ENCODE peak calls at places on chromosomes 12 and 14, in nine cellular contexts. One of them, this sample, is unnamed.

GRCh38 chr12:113392988-113393579 is 10.6 kb downstream of the SDS start:
- DNase-seq in HFF-Myc: no peak
- DNase-seq in cardiac muscle cell: peak; percentile 44
- DNase-seq in HCT116: peak; percentile 22
- DNase-seq in testis: peak; percentile 83
- DNase-seq in epithelial cell of esophagus: peak; percentile 14
- DNase-seq in heart left ventricle: no peak
- DNase-seq in mammary epithelial cell: no peak
- DNase-seq in colonic mucosa: peak; percentile 24
- DNase-seq in this sample: no peak

GRCh38 chr12:46368684-46369083 is 3.9 kb downstream of the SLC38A2 start:
- DNase-seq in HFF-Myc: no peak
- DNase-seq in HCT116: no peak
- DNase-seq in heart left ventricle: no peak
- DNase-seq in mammary epithelial cell: no peak
- DNase-seq in epithelial cell of esophagus: no peak
- DNase-seq in cardiac muscle cell: peak; percentile 40
- DNase-seq in colonic mucosa: no peak
- DNase-seq in testis: no peak
- DNase-seq in this sample: no peak

GRCh38 chr14:24296341-24297157 is 3.0 kb downstream of the DHRS1 start:
- DNase-seq in cardiac muscle cell: peak; percentile 92
- DNase-seq in HCT116: no peak
- DNase-seq in mammary epithelial cell: peak; percentile 90
- DNase-seq in colonic mucosa: peak; percentile 66
- DNase-seq in testis: peak; percentile 74
- DNase-seq in HFF-Myc: peak; percentile 84
- DNase-seq in heart left ventricle: peak; percentile 73
- DNase-seq in epithelial cell of esophagus: peak; percentile 95
- DNase-seq in this sample: peak; percentile 84

GRCh38 chr14:38716871-38717270 is 386.2 kb downstream of the SEC23A start:
- DNase-seq in HCT116: no peak
- DNase-seq in heart left ventricle: no peak
- DNase-seq in mammary epithelial cell: no peak
- DNase-seq in cardiac muscle cell: no peak
- DNase-seq in colonic mucosa: no peak
- DNase-seq in testis: no peak
- DNase-seq in HFF-Myc: peak; percentile 7
- DNase-seq in epithelial cell of esophagus: no peak
- DNase-seq in this sample: no peak

GRCh38 chr14:64421166-64421565 is 33.0 kb downstream of the MTHFD1 start:
- DNase-seq in cardiac muscle cell: peak; percentile 81
- DNase-seq in testis: no peak
- DNase-seq in epithelial cell of esophagus: peak; percentile 69
- DNase-seq in colonic mucosa: no peak
- DNase-seq in heart left ventricle: no peak
- DNase-seq in HCT116: no peak
- DNase-seq in mammary epithelial cell: peak; percentile 40
- DNase-seq in HFF-Myc: peak; percentile 50
- DNase-seq in this sample: peak; percentile 49

GRCh38 chr12:106309671-106310313 is 7.3 kb downstream of the TCP11L2 start:
- DNase-seq in testis: no peak
- DNase-seq in mammary epithelial cell: peak; percentile 80
- DNase-seq in epithelial cell of esophagus: peak; percentile 49
- DNase-seq in colonic mucosa: no peak
- DNase-seq in heart left ventricle: no peak
- DNase-seq in HFF-Myc: no peak
- DNase-seq in cardiac muscle cell: peak; percentile 78
- DNase-seq in HCT116: no peak
- DNase-seq in this sample: peak; percentile 85

GRCh38 chr14:80678436-80678835 is 263.1 kb downstream of the CEP128 start:
- DNase-seq in colonic mucosa: no peak
- DNase-seq in mammary epithelial cell: peak; percentile 29
- DNase-seq in HFF-Myc: peak; percentile 10
- DNase-seq in cardiac muscle cell: no peak
- DNase-seq in HCT116: no peak
- DNase-seq in heart left ventricle: no peak
- DNase-seq in testis: no peak
- DNase-seq in epithelial cell of esophagus: peak; percentile 52
- DNase-seq in this sample: no peak

GRCh38 chr14:73457050-73457934 is 1.1 kb downstream of the NUMB start:
- DNase-seq in HFF-Myc: no peak
- DNase-seq in colonic mucosa: peak; percentile 74
- DNase-seq in mammary epithelial cell: peak; percentile 78
- DNase-seq in testis: no peak
- DNase-seq in epithelial cell of esophagus: peak; percentile 62
- DNase-seq in HCT116: no peak
- DNase-seq in heart left ventricle: peak; percentile 76
- DNase-seq in cardiac muscle cell: peak; percentile 26
- DNase-seq in this sample: no peak

GRCh38 chr14:88829685-88830302 is 5.3 kb downstream of the TTC8 start:
- DNase-seq in HFF-Myc: no peak
- DNase-seq in HCT116: no peak
- DNase-seq in heart left ventricle: no peak
- DNase-seq in epithelial cell of esophagus: no peak
- DNase-seq in mammary epithelial cell: no peak
- DNase-seq in cardiac muscle cell: no peak
- DNase-seq in colonic mucosa: no peak
- DNase-seq in testis: no peak
- DNase-seq in this sample: no peak

GRCh38 chr14:73136085-73136386 is 271 bp upstream of the PSEN1 start:
- DNase-seq in testis: no peak
- DNase-seq in HCT116: no peak
- DNase-seq in heart left ventricle: no peak
- DNase-seq in cardiac muscle cell: no peak
- DNase-seq in colonic mucosa: no peak
- DNase-seq in mammary epithelial cell: no peak
- DNase-seq in HFF-Myc: no peak
- DNase-seq in epithelial cell of esophagus: no peak
- DNase-seq in this sample: no peak

GRCh38 chr14:80762829-80763228 is 178.7 kb downstream of the CEP128 start:
- DNase-seq in mammary epithelial cell: peak; percentile 17
- DNase-seq in HFF-Myc: no peak
- DNase-seq in colonic mucosa: no peak
- DNase-seq in epithelial cell of esophagus: peak; percentile 4
- DNase-seq in HCT116: no peak
- DNase-seq in testis: no peak
- DNase-seq in cardiac muscle cell: no peak
- DNase-seq in heart left ventricle: no peak
- DNase-seq in this sample: no peak

GRCh38 chr12:70571705-70572269 is 65.4 kb downstream of the PTPRB start:
- DNase-seq in heart left ventricle: no peak
- DNase-seq in HCT116: no peak
- DNase-seq in testis: no peak
- DNase-seq in HFF-Myc: no peak
- DNase-seq in cardiac muscle cell: no peak
- DNase-seq in mammary epithelial cell: no peak
- DNase-seq in epithelial cell of esophagus: no peak
- DNase-seq in colonic mucosa: no peak
- DNase-seq in this sample: no peak

GRCh38 chr12:70576341-70577282 is 60.6 kb downstream of the PTPRB start:
- DNase-seq in mammary epithelial cell: peak; percentile 62
- DNase-seq in colonic mucosa: no peak
- DNase-seq in cardiac muscle cell: peak; percentile 90
- DNase-seq in epithelial cell of esophagus: peak; percentile 81
- DNase-seq in heart left ventricle: no peak
- DNase-seq in HFF-Myc: peak; percentile 49
- DNase-seq in HCT116: peak; percentile 66
- DNase-seq in testis: peak; percentile 20
- DNase-seq in this sample: peak; percentile 70

GRCh38 chr12:70581199-70581598 is 56.0 kb downstream of the PTPRB start:
- DNase-seq in heart left ventricle: no peak
- DNase-seq in HFF-Myc: no peak
- DNase-seq in colonic mucosa: no peak
- DNase-seq in epithelial cell of esophagus: no peak
- DNase-seq in mammary epithelial cell: no peak
- DNase-seq in HCT116: no peak
- DNase-seq in cardiac muscle cell: no peak
- DNase-seq in testis: no peak
- DNase-seq in this sample: no peak

GRCh38 chr12:70583251-70583650 is 54.0 kb downstream of the PTPRB start:
- DNase-seq in cardiac muscle cell: no peak
- DNase-seq in mammary epithelial cell: no peak
- DNase-seq in HFF-Myc: no peak
- DNase-seq in heart left ventricle: no peak
- DNase-seq in testis: no peak
- DNase-seq in epithelial cell of esophagus: no peak
- DNase-seq in HCT116: no peak
- DNase-seq in colonic mucosa: no peak
- DNase-seq in this sample: no peak

DNA sequence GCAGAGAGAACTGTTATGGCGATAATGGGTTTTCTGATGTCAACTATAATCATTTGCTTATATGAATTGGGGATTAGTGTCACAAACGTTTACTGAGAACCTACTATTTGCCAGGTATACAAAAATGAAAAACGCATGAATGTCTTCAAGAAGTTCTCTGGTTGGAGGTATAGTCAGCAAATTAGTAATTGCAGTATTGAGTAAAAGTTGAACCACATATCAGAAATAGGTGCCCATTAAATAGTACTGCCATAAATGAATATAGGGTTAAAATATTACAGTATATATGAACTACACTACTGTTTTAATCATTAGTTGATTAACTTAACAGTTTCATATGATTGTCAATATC is 60.0 kb downstream of the PTPRB start:
- DNase-seq in cardiac muscle cell: no peak
- DNase-seq in heart left ventricle: no peak
- DNase-seq in HFF-Myc: no peak
- DNase-seq in testis: no peak
- DNase-seq in mammary epithelial cell: no peak
- DNase-seq in colonic mucosa: no peak
- DNase-seq in HCT116: no peak
- DNase-seq in epithelial cell of esophagus: no peak
- DNase-seq in this sample: no peak
- TF ChIP-seq CTCF in cardiac muscle cell: no peak
- TF ChIP-seq CTCF in heart left ventricle: no peak
- TF ChIP-seq CTCF in HFF-Myc: no peak
- TF ChIP-seq CTCF in testis: no peak
- TF ChIP-seq CTCF in mammary epithelial cell: no peak
- TF ChIP-seq CTCF in colonic mucosa: no peak
- TF ChIP-seq CTCF in HCT116: no peak
- TF ChIP-seq CTCF in epithelial cell of esophagus: no peak
- TF ChIP-seq CTCF in this sample: no peak

DNA sequence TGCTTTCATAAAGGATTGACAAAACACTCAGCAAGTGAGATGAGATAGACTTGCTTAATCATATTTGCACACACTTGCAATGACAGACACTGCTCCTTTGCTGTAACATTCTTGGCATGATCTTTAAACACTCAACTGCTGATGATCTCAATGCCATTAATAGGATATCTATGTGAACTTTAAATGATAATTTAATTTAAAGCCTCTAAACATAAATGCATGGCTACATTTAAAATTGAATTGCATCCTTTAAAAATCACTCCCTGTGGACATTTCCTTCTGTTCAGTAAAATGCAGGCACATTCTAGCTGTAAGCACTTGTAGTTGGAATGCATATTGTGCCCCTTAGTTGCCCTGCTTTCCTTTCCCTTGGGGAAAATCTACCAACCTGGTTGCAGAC is 979.0 kb downstream of the TMTC2 start:
- DNase-seq in HFF-Myc: no peak
- DNase-seq in cardiac muscle cell: no peak
- DNase-seq in colonic mucosa: no peak
- DNase-seq in testis: no peak
- DNase-seq in mammary epithelial cell: no peak
- DNase-seq in epithelial cell of esophagus: no peak
- DNase-seq in heart left ventricle: no peak
- DNase-seq in HCT116: no peak
- DNase-seq in this sample: no peak
- H3K4me3 ChIP-seq in HFF-Myc: no peak overlapping the region
- H3K4me3 ChIP-seq in cardiac muscle cell: no peak overlapping the region
- H3K4me3 ChIP-seq in colonic mucosa: no peak overlapping the region
- H3K4me3 ChIP-seq in testis: no peak overlapping the region
- H3K4me3 ChIP-seq in mammary epithelial cell: no peak overlapping the region
- H3K4me3 ChIP-seq in epithelial cell of esophagus: no peak overlapping the region
- H3K4me3 ChIP-seq in heart left ventricle: no peak overlapping the region
- H3K4me3 ChIP-seq in HCT116: no peak overlapping the region
- H3K4me3 ChIP-seq in this sample: no peak overlapping the region

GRCh38 chr12:45215419-45216296 is at the start of gene ANO6:
- DNase-seq in testis: peak; percentile 95
- DNase-seq in HCT116: peak; percentile 78
- DNase-seq in cardiac muscle cell: peak; percentile 91
- DNase-seq in heart left ventricle: peak; percentile 94
- DNase-seq in mammary epithelial cell: peak; percentile 88
- DNase-seq in colonic mucosa: peak; percentile 92
- DNase-seq in HFF-Myc: peak; percentile 56
- DNase-seq in epithelial cell of esophagus: peak; percentile 91
- DNase-seq in this sample: peak; percentile 68
- TF ChIP-seq CTCF in testis: no peak
- TF ChIP-seq CTCF in HCT116: peak; percentile 6
- TF ChIP-seq CTCF in cardiac muscle cell: peak; percentile 38
- TF ChIP-seq CTCF in heart left ventricle: no peak
- TF ChIP-seq CTCF in mammary epithelial cell: peak; percentile 38
- TF ChIP-seq CTCF in colonic mucosa: no peak
- TF ChIP-seq CTCF in HFF-Myc: peak; percentile 34
- TF ChIP-seq CTCF in epithelial cell of esophagus: peak; percentile 28
- TF ChIP-seq CTCF in this sample: peak; percentile 37

DNA sequence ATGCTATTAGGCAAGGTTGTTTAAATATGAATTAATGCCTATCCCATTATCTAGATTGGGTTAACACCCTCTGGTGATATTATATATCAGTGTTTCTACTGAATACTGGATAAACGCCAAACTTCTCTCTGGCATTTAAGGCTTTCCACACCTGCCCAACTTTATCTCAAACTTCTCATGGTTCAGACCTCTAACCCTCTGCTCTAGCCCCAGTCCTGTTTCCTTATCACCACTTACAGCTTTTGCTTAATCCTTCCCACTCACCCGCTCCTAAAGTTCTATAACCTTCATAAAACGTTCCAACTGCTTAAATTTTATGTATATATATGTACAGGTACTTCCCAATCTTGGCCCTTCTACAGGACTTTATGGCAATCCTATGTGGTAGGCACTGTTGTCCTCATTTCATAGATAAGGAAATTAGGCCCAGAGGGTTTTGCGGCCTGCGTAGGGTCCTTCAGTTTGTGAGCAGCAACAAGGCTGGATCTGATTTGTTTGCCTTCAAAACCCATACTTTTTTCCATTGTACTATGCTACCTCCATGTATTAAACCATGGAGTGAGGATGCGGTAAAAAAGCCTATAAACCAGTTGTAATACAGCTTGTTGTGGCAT is 1.2 kb downstream of the LPCAT3 start:
- DNase-seq in epithelial cell of esophagus: no peak
- DNase-seq in colonic mucosa: peak; percentile 33
- DNase-seq in testis: no peak
- DNase-seq in HCT116: no peak
- DNase-seq in cardiac muscle cell: no peak
- DNase-seq in HFF-Myc: no peak
- DNase-seq in mammary epithelial cell: no peak
- DNase-seq in heart left ventricle: no peak
- DNase-seq in this sample: no peak
- H3K4me3 ChIP-seq in epithelial cell of esophagus: peak overlapping the region; percentile 91
- H3K4me3 ChIP-seq in colonic mucosa: peak overlapping the region; percentile 91
- H3K4me3 ChIP-seq in testis: no peak overlapping the region
- H3K4me3 ChIP-seq in HCT116: peak overlapping the region; percentile 89
- H3K4me3 ChIP-seq in cardiac muscle cell: no peak overlapping the region
- H3K4me3 ChIP-seq in HFF-Myc: peak overlapping the region; percentile 82
- H3K4me3 ChIP-seq in mammary epithelial cell: peak overlapping the region; percentile 84
- H3K4me3 ChIP-seq in heart left ventricle: no peak overlapping the region
- H3K4me3 ChIP-seq in this sample: peak overlapping the region; percentile 90

This sample was measured in astrocyte of the cerebellum.